ENCODE peak calls at places on chromosomes 13 and 19, in five cellular contexts. P is GM23248; K is endothelial cell of umbilical vein; I is cardiac fibroblast; L is stimulated activated CD4-positive, alpha-beta T cell treated with anti-CD3 and anti-CD28 coated beads, Interleukin-15, amount 100 ng/mL, for 1 hour. W is an unnamed sample.

GRCh38 chr19:2783781-2784145 is 690 bp upstream of the SGTA start:
- DNase-seq in P (no peak), K (no peak), I (no peak), L (no peak), W (no peak)

GRCh38 chr13:94006271-94006670 is 473.2 kb downstream of the DCT start:
- DNase-seq in K (no peak), I (no peak), L (no peak), P (no peak), W (no peak)

GRCh38 chr13:111344471-111345191 is 24.2 kb downstream of the TEX29 start:
- DNase-seq in P (peak), K (no peak), L (no peak), I (peak), W (no peak)

GRCh38 chr19:4007836-4008539 is 452 bp downstream of the PIAS4 start:
- DNase-seq in K (peak), P (peak), L (no peak), I (no peak), W (peak)

GRCh38 chr19:48506138-48506733 is 5.4 kb downstream of the LMTK3 start:
- DNase-seq in I (peak), K (no peak), L (no peak), P (peak), W (peak)

GRCh38 chr19:31054430-31054829 is 294.8 kb downstream of the TSHZ3 start:
- DNase-seq in I (peak), P (peak), L (peak), K (no peak), W (no peak)

GRCh38 chr19:55643003-55643732 is at the start of gene ZNF581:
- DNase-seq in L (peak), I (peak), K (peak), P (peak), W (peak)

GRCh38 chr19:8196271-8196908 is 12.8 kb upstream of the CERS4 start:
- DNase-seq in L (no peak), K (no peak), P (no peak), I (no peak), W (no peak)

GRCh38 chr19:41936416-41936850 is 8.2 kb upstream of the ERFL start:
- DNase-seq in I (peak), K (no peak), L (no peak), P (peak), W (no peak)

GRCh38 chr13:59203855-59204254 is 959.9 kb downstream of the DIAPH3 start:
- DNase-seq in P (no peak), K (peak), L (no peak), I (no peak), W (no peak)

GRCh38 chr13:109840201-109840892 is 54.0 kb upstream of the IRS2 start:
- DNase-seq in P (peak), K (no peak), I (peak), L (no peak), W (no peak)

GRCh38 chr19:41261474-41262190 is 2.5 kb upstream of the HNRNPUL1 start:
- DNase-seq in K (no peak), L (no peak), I (no peak), P (no peak), W (no peak)

GRCh38 chr13:98585946-98586345 is 9.0 kb upstream of the STK24 start:
- DNase-seq in P (no peak), K (no peak), L (no peak), I (no peak), W (no peak)

GRCh38 chr19:1271528-1272422 is 2.6 kb downstream of the CIRBP start:
- DNase-seq in P (no peak), L (no peak), K (no peak), I (no peak), W (no peak)

W was measured in right cardiac atrium.